ENCODE peak calls at places on chromosomes 4 and X, in nine cellular contexts. U, L, Q, J, T, R, G, D and C are unnamed samples.

GRCh38 chr4:163693776-163694175 is 199.3 kb downstream of the TMA16 start:
- DNase-seq in J (no peak), U (no peak), G (no peak), L (no peak), Q (peak), T (no peak), D (no peak), R (no peak), C (no peak)

GRCh38 chr4:107718351-107718965 is 1.6 kb downstream of the PAPSS1 start:
- DNase-seq in J (no peak), R (no peak), U (no peak), T (no peak), G (peak), Q (no peak), D (peak), L (no peak), C (no peak)

GRCh38 chrX:39967348-39967747 is 130.4 kb downstream of the BCOR start:
- DNase-seq in Q (peak), L (no peak), G (no peak), J (no peak), U (no peak), D (no peak), R (no peak), T (no peak), C (no peak)

GRCh38 chr4:7938513-7939376 is 916 bp downstream of the AFAP1 start:
- DNase-seq in D (no peak), J (no peak), L (peak), G (no peak), R (peak), U (no peak), T (no peak), Q (peak), C (peak)

GRCh38 chr4:26065833-26066232 is 151.8 kb downstream of the SMIM20 start:
- DNase-seq in D (no peak), L (no peak), U (no peak), J (no peak), T (no peak), G (no peak), Q (no peak), R (no peak), C (no peak)

GRCh38 chr4:14787894-14788293 is 214.4 kb upstream of the CPEB2 start:
- DNase-seq in R (no peak), L (peak), J (no peak), U (no peak), T (no peak), D (peak), Q (peak), G (no peak), C (no peak)

GRCh38 chrX:108993909-108994308 is 257.5 kb upstream of the IRS4 start:
- DNase-seq in Q (no peak), R (no peak), T (no peak), U (no peak), L (no peak), J (no peak), D (no peak), G (no peak), C (no peak)

GRCh38 chrX:17372052-17372451 is 2.9 kb upstream of the NHS start:
- DNase-seq in D (no peak), R (no peak), L (no peak), Q (no peak), U (no peak), G (no peak), J (no peak), T (no peak), C (no peak)

GRCh38 chr4:17597517-17597916 is 16.9 kb upstream of the MED28 start:
- DNase-seq in G (no peak), Q (peak), T (no peak), D (no peak), J (no peak), L (no peak), R (no peak), U (no peak), C (no peak)

GRCh38 chr4:40196260-40196659 is 571 bp upstream of the RHOH start:
- DNase-seq in U (no peak), Q (no peak), G (no peak), J (no peak), R (no peak), T (no peak), L (peak), D (peak), C (no peak)

GRCh38 chrX:530726-531610 is 99.6 kb upstream of the SHOX start:
- DNase-seq in J (no peak), U (no peak), D (no peak), Q (no peak), G (no peak), L (peak), R (no peak), T (no peak), C (no peak)

GRCh38 chr4:182938213-182938645 is 21.0 kb upstream of the DCTD start:
- DNase-seq in L (peak), Q (peak), U (peak), J (peak), D (peak), T (peak), R (peak), G (no peak), C (peak)

GRCh38 chr4:72552447-72552846 is 16.6 kb downstream of the ADAMTS3 start:
- DNase-seq in R (no peak), D (no peak), L (no peak), T (no peak), J (no peak), U (no peak), G (no peak), Q (no peak), C (no peak)

GRCh38 chr4:116132946-116133345 is 952.4 kb downstream of the TRAM1L1 start:
- DNase-seq in J (no peak), L (no peak), G (no peak), T (no peak), U (no peak), Q (no peak), D (no peak), R (no peak), C (no peak)

GRCh38 chr4:99655315-99656081 is 2.1 kb downstream of the C4orf54 start:
- DNase-seq in U (no peak), Q (peak), L (no peak), G (no peak), R (peak), D (no peak), J (no peak), T (peak), C (no peak)

GRCh38 chr4:100417565-100417964 is 100.3 kb downstream of the EMCN start:
- DNase-seq in R (no peak), J (no peak), D (no peak), T (no peak), G (no peak), Q (peak), L (no peak), U (no peak), C (no peak)

GRCh38 chr4:124265701-124266100 is 446.8 kb downstream of the ANKRD50 start:
- DNase-seq in J (no peak), L (no peak), G (no peak), R (no peak), D (no peak), Q (peak), T (no peak), U (no peak), C (no peak)

GRCh38 chrX:47321386-47321785 is 49.0 kb upstream of the ZNF157 start:
- DNase-seq in J (peak), U (no peak), T (peak), D (no peak), G (no peak), R (peak), Q (peak), L (peak), C (peak)

GRCh38 chrX:625137-625691 is 5.4 kb upstream of the SHOX start:
- DNase-seq in G (no peak), R (no peak), L (no peak), U (no peak), J (no peak), Q (no peak), T (no peak), D (no peak), C (no peak)

GRCh38 chr4:159497961-159498360 is 395.1 kb downstream of the RAPGEF2 start:
- DNase-seq in D (no peak), U (no peak), J (no peak), R (no peak), T (no peak), Q (no peak), L (no peak), G (no peak), C (no peak)

GRCh38 chr4:38034986-38035882 is 75.0 kb downstream of the PTTG2 start:
- DNase-seq in D (peak), T (no peak), L (no peak), R (no peak), J (no peak), Q (peak), U (peak), G (no peak), C (no peak)

GRCh38 chrX:134548257-134548732 is 88.3 kb downstream of the HPRT1 start:
- DNase-seq in R (no peak), D (peak), U (peak), T (no peak), L (no peak), J (no peak), G (no peak), Q (no peak), C (no peak)

GRCh38 chrX:139881130-139881529 is 51.7 kb downstream of the ATP11C start:
- DNase-seq in Q (peak), G (no peak), D (no peak), U (no peak), L (no peak), J (no peak), R (no peak), T (no peak), C (no peak)

GRCh38 chrX:14913241-14913640 is 40.0 kb downstream of the MOSPD2 start:
- DNase-seq in G (no peak), R (no peak), T (no peak), Q (peak), U (no peak), D (no peak), J (no peak), L (no peak), C (no peak)

GRCh38 chr4:112532267-112532666 is 16.3 kb upstream of the NEUROG2 start:
- DNase-seq in G (no peak), T (no peak), U (no peak), L (no peak), D (no peak), J (no peak), Q (peak), R (no peak), C (no peak)

GRCh38 chr4:38982356-38983095 is 49.7 kb downstream of the TMEM156 start:
- DNase-seq in L (no peak), Q (no peak), U (no peak), J (no peak), D (no peak), R (no peak), G (no peak), T (no peak), C (no peak)

GRCh38 chr4:75179510-75179909 is 246.6 kb downstream of the PARM1 start:
- DNase-seq in D (no peak), U (no peak), Q (no peak), R (no peak), J (no peak), G (no peak), L (no peak), T (no peak), C (no peak)

GRCh38 chrX:39953879-39954278 is 143.9 kb downstream of the BCOR start:
- DNase-seq in G (no peak), T (peak), L (no peak), D (no peak), U (no peak), J (no peak), R (peak), Q (peak), C (no peak)

GRCh38 chrX:1443496-1444075 is 9.1 kb downstream of the ASMTL start:
- DNase-seq in L (peak), R (peak), J (no peak), Q (no peak), G (no peak), T (peak), U (no peak), D (no peak), C (no peak)

GRCh38 chr4:56238251-56238650 is 149.0 kb downstream of the AASDH start:
- DNase-seq in J (no peak), U (no peak), D (no peak), T (no peak), L (no peak), R (no peak), G (no peak), Q (no peak), C (no peak)

GRCh38 chr4:845836-846251 is 19.9 kb upstream of the CPLX1 start:
- DNase-seq in D (no peak), R (peak), J (no peak), U (no peak), T (no peak), L (no peak), G (peak), Q (peak), C (peak)